ENCODE peak calls at places on chromosomes 5 and 9, in eight cellular contexts. I, H, V, K, Y, X, P and A are unnamed samples.

GRCh38 chr9:107260437-107261081 is 22.5 kb upstream of the RAD23B start:
- DNase-seq in I (no peak), H (peak; percentile 25), V (no peak), K (no peak), Y (no peak), X (no peak), P (no peak), A (no peak)

GRCh38 chr9:14103115-14103514 is 210.8 kb downstream of the NFIB start:
- DNase-seq in I (no peak), H (peak; percentile 13), V (no peak), K (no peak), Y (peak; percentile 2), X (no peak), P (peak; percentile 23), A (peak; percentile 63)

GRCh38 chr9:68505681-68506409 is 34.8 kb downstream of the TMEM252 start:
- DNase-seq in I (no peak), H (no peak), V (no peak), K (no peak), Y (no peak), X (no peak), P (no peak), A (peak; percentile 18)

GRCh38 chr5:116626272-116626723 is 51.7 kb upstream of the SEMA6A start:
- DNase-seq in I (peak; percentile 95), H (no peak), V (peak; percentile 59), K (peak; percentile 72), Y (peak; percentile 12), X (no peak), P (peak; percentile 22), A (peak; percentile 46)

GRCh38 chr5:61120534-61120933 is 41.7 kb downstream of the SMIM15 start:
- DNase-seq in I (no peak), H (no peak), V (no peak), K (no peak), Y (no peak), X (no peak), P (peak; percentile 22), A (no peak)

GRCh38 chr5:143142596-143143435 is 260.7 kb downstream of the NR3C1 start:
- DNase-seq in I (peak; percentile 40), H (no peak), V (no peak), K (no peak), Y (peak; percentile 48), X (no peak), P (peak; percentile 17), A (peak; percentile 85)

GRCh38 chr5:94313188-94313587 is 305.2 kb downstream of the KIAA0825 start:
- DNase-seq in I (no peak), H (no peak), V (no peak), K (no peak), Y (no peak), X (no peak), P (no peak), A (no peak)

GRCh38 chr5:133581918-133582317 is 30.4 kb downstream of the FSTL4 start:
- DNase-seq in I (no peak), H (no peak), V (no peak), K (no peak), Y (no peak), X (no peak), P (no peak), A (no peak)

GRCh38 chr5:107010060-107010459 is 660.7 kb downstream of the EFNA5 start:
- DNase-seq in I (no peak), H (no peak), V (no peak), K (no peak), Y (no peak), X (no peak), P (no peak), A (no peak)

GRCh38 chr9:14151451-14151850 is 162.5 kb downstream of the NFIB start:
- DNase-seq in I (no peak), H (no peak), V (no peak), K (no peak), Y (no peak), X (no peak), P (no peak), A (peak; percentile 39)

GRCh38 chr5:130975847-130976246 is 189.2 kb downstream of the HINT1 start:
- DNase-seq in I (no peak), H (peak; percentile 16), V (no peak), K (no peak), Y (no peak), X (no peak), P (no peak), A (no peak)

GRCh38 chr5:90809695-90810094 is 251.1 kb downstream of the ADGRV1 start:
- DNase-seq in I (no peak), H (no peak), V (no peak), K (no peak), Y (no peak), X (no peak), P (no peak), A (peak; percentile 10)

GRCh38 chr9:76810377-76810957 is 46.2 kb downstream of the PCA3 start:
- DNase-seq in I (peak; percentile 36), H (peak; percentile 76), V (no peak), K (peak; percentile 37), Y (peak; percentile 70), X (no peak), P (peak; percentile 72), A (peak; percentile 82)

GRCh38 chr5:38208782-38209378 is 49.5 kb upstream of the EGFLAM start:
- DNase-seq in I (peak; percentile 44), H (peak; percentile 80), V (no peak), K (no peak), Y (peak; percentile 46), X (no peak), P (peak; percentile 31), A (peak; percentile 49)

GRCh38 chr5:78638423-78638822 is 10.1 kb downstream of the LHFPL2 start:
- DNase-seq in I (peak; percentile 47), H (no peak), V (peak; percentile 97), K (peak; percentile 63), Y (peak; percentile 96), X (no peak), P (peak; percentile 92), A (peak; percentile 97)

GRCh38 chr5:5782402-5782801 is 359.9 kb downstream of the ICE1 start:
- DNase-seq in I (no peak), H (peak; percentile 34), V (no peak), K (no peak), Y (no peak), X (no peak), P (no peak), A (no peak)

GRCh38 chr5:177446184-177447065 is at the start of gene PRR7:
- DNase-seq in I (peak; percentile 69), H (peak; percentile 73), V (no peak), K (peak; percentile 35), Y (peak; percentile 66), X (peak; percentile 77), P (peak; percentile 64), A (peak; percentile 39)

GRCh38 chr5:177447066-177447610 is 524 bp downstream of the PRR7 start:
- DNase-seq in I (peak; percentile 66), H (peak; percentile 86), V (no peak), K (no peak), Y (peak; percentile 40), X (peak; percentile 67), P (peak; percentile 25), A (no peak)

GRCh38 chr5:177443144-177443983 is 3.2 kb upstream of the PRR7 start:
- DNase-seq in I (no peak), H (no peak), V (no peak), K (no peak), Y (no peak), X (no peak), P (no peak), A (no peak)

GRCh38 chr5:177444106-177445051 is 2.2 kb upstream of the PRR7 start:
- DNase-seq in I (no peak), H (no peak), V (no peak), K (no peak), Y (no peak), X (no peak), P (no peak), A (no peak)

DNA sequence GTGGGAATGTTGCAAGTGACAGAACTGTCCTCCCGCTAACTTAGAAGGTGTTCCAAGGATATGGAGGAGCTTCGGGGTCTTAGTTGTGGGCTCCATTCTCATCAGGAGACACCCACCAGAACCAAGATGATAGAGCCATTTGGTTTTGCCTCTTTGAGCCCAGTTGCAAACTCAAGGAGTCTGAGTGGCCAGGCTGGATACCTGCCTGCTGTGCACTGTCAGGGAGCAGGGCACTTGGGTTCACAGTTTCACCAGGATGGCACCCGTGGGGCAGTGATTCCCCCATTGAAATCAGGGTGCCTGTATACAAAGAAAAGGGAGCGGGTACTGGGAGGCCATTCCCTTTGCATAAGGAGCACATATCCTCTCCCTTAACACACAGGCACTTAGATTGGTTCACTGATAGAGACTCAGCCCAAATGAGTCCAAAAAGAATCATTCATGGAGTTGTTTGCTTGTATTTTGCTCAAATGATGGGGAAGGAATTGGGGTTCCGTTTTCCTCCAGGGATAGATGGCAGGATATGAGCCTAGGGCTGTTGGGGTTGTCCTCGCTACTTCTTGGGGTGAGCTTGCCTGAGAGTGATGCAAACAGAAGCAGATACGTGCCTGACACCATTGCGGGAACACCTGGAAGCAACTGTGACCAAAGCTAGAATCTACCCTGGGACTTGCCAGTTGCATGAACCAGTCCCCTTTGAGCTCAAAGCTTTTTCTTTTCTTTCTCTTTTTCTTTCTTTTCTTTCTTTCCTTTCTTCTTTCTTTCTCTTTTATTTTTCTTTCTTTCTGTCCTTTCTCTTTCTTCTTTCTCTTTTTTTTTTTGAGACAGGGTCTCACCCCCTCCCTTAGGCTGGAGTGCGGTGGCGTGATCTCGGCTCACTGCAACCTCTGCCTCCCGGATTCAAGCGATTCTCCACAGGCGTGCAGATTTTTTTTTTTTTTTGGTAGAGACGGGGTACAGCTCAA is 1.3 kb upstream of the PRR7 start:
- DNase-seq in I (no peak), H (no peak), V (no peak), K (no peak), Y (no peak), X (no peak), P (no peak), A (no peak)
- H3K4me3 ChIP-seq in I (no peak overlapping the region), H (peak overlapping the region; percentile 80), V (no peak overlapping the region), K (no peak overlapping the region), Y (no peak overlapping the region), X (no peak overlapping the region), P (no peak overlapping the region), A (no peak overlapping the region)

GRCh38 chr5:8864053-8864452 is 681.8 kb downstream of the SEMA5A start:
- DNase-seq in I (no peak), H (peak; percentile 78), V (no peak), K (no peak), Y (peak; percentile 35), X (no peak), P (peak; percentile 28), A (peak; percentile 9)
- TF ChIP-seq CTCF in I (no peak), H (peak; percentile 76), V (peak; percentile 79), K (no peak), Y (peak; percentile 59), X (peak; percentile 18), P (peak; percentile 31), A (peak; percentile 34)

DNA sequence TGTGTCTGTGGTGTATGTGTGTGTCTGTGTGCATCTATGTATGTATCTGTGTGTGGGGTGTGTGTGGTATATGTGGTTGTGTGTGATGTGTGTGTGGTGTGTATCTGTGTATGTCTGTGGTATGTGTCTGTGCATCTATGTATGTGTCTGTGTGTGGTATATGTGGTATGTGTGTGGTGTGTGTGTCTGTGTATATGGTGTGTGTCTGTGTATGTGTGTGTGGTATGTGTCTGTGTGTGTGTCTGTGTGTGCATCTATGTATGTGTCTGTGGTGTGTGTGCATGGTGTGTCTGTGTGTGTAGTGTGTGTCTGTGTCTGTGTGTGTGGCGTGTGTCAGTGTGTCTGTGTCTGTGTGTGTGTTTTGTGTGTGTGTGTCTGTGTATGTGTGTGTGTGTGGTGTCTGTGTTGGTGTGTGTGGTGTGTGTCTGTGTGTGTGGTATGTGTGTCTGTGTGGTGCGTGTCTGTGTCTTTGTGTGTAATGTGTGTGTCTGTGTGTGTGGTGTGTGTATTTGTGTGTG is 121.9 kb upstream of the MVB12B start:
- DNase-seq in I (no peak), H (no peak), V (no peak), K (no peak), Y (no peak), X (no peak), P (no peak), A (no peak)
- H3K4me3 ChIP-seq in I (no peak overlapping the region), H (no peak overlapping the region), V (no peak overlapping the region), K (no peak overlapping the region), Y (no peak overlapping the region), X (no peak overlapping the region), P (no peak overlapping the region), A (no peak overlapping the region)

GRCh38 chr5:149002761-149003689 is 59.8 kb downstream of the SH3TC2 start:
- DNase-seq in I (no peak), H (no peak), V (no peak), K (no peak), Y (peak; percentile 69), X (no peak), P (peak; percentile 75), A (peak; percentile 45)
- TF ChIP-seq CTCF in I (no peak), H (peak; percentile 12), V (peak; percentile 36), K (no peak), Y (peak; percentile 49), X (no peak), P (peak; percentile 28), A (no peak)